ENCODE peak calls at places on chromosome 17, in seven cellular contexts. B, N, T, Q, O, S and Z are unnamed samples. For H3K4me1, the result is how much of the 10 kb centered on the place peaks cover.

GRCh38 chr17:39098474-39099090 is 52.9 kb downstream of the PLXDC1 start:
- DNase-seq in T (no peak), N (no peak), S (no peak), O (no peak), Q (no peak), B (no peak), Z (peak)

GRCh38 chr17:80071116-80071980 is 30.0 kb upstream of the GAA start:
- DNase-seq in Q (no peak), B (no peak), O (peak), T (no peak), S (no peak), N (no peak), Z (no peak)

GRCh38 chr17:7955414-7956042 is 23.5 kb downstream of the CNTROB start:
- DNase-seq in B (no peak), S (no peak), N (no peak), Q (no peak), O (no peak), T (no peak), Z (no peak)

GRCh38 chr17:11900103-11900502 is 97.2 kb downstream of the ZNF18 start:
- DNase-seq in Q (no peak), O (no peak), S (no peak), T (no peak), B (no peak), N (no peak), Z (peak)

GRCh38 chr17:71084219-71084618 is 914.9 kb downstream of the KCNJ2 start:
- DNase-seq in O (peak), N (peak), T (peak), S (peak), B (peak), Q (no peak), Z (peak)

GRCh38 chr17:45584092-45585036 is 93.8 kb upstream of the PLEKHM1 start:
- DNase-seq in T (peak), O (peak), N (peak), B (peak), S (peak), Q (no peak), Z (peak)

GRCh38 chr17:75515523-75516254 is at the start of gene CASKIN2:
- DNase-seq in O (peak), T (peak), Q (peak), S (peak), B (peak), N (peak), Z (peak)

GRCh38 chr17:19614900-19615299 is 33.7 kb upstream of the ALDH3A2 start:
- DNase-seq in Q (no peak), S (no peak), B (no peak), O (no peak), T (no peak), N (no peak), Z (no peak)

GRCh38 chr17:2694381-2695242 is 17.0 kb downstream of the CLUH start:
- DNase-seq in N (no peak), B (no peak), Q (no peak), T (no peak), O (no peak), S (no peak), Z (no peak)

GRCh38 chr17:64706224-64707076 is 44.3 kb upstream of the SMURF2 start:
- DNase-seq in T (no peak), O (no peak), S (peak), Q (no peak), B (peak), N (no peak), Z (peak)

DNA sequence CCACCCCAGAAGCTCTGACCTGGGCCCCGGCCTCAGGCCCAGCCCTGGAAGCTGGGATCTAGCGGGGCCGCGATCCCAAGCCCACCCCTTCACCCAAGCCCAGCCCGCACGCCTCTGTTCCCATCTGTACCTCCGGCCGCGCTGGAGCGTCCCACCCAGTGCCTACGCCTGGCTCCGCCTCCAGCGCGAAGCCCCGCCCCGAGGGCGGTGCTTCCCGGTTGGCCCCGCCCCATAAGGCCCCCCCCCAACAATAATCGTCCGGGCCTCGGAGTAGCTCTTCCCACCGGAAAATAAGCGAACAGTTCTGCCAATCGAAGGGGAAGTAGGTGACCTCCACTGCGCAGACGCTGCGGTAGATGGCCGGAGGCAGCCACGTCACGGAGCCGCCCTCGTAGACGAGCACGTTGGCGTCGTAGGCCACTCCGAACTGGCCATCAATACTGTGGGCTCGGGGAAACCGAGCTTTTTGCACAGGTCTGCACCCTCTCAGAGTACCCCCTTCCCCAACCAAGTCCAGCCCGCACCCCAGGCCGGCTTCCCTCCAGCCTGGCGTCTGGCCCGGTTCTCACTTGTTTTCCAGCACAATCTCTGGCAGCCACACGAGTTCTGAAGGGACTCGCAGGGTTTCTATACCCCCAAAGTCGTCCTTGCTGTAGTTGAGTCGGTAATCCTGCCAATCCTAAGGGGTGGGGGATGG is 1.1 kb downstream of the CHRNE start:
- DNase-seq in S (peak), O (no peak), T (peak), B (no peak), N (no peak), Q (no peak), Z (no peak)
- H3K18ac ChIP-seq in S (no peak), O (no peak), T (no peak), B (no peak), N (no peak), Q (no peak), Z (no peak)

GRCh38 chr17:14427914-14428639 is 127.2 kb downstream of the HS3ST3B1 start:
- DNase-seq in B (no peak), S (no peak), N (no peak), O (no peak), Q (no peak), T (no peak), Z (no peak)
- H3K4me1 ChIP-seq in B (under half), S (under half), N (under half), O (under half), Q (under half), T (under half), Z (under half)

DNA sequence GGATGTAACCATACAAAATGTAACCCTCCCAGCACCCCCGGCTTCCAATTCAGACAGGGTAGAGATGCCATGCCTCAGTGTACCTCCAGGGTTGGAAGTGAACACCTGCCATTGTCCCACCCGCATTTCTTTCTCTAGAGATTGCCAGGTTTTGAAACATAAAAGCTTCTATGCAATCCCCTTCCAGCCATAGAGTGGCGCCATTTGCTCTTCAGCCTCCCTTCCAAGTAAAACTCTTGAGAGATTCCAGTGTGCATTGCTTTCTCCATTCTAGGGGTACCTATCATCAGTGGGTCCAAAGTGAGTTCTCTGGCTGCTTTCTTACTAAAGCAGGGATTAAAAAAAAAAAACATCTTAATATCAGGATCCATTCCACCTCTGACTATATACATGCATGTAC is 133.1 kb upstream of the RPL38 start:
- DNase-seq in N (no peak), B (no peak), O (no peak), S (no peak), Q (no peak), T (no peak), Z (no peak)
- H3K18ac ChIP-seq in N (no peak), B (no peak), O (no peak), S (no peak), Q (no peak), T (no peak), Z (no peak)

GRCh38 chr17:17947966-17948365 is 24.2 kb downstream of the TOM1L2 start:
- DNase-seq in B (no peak), O (peak), S (no peak), Q (no peak), T (no peak), N (no peak), Z (no peak)

GRCh38 chr17:17950347-17950746 is 21.9 kb downstream of the TOM1L2 start:
- DNase-seq in Q (no peak), S (peak), B (no peak), N (no peak), O (no peak), T (no peak), Z (no peak)

GRCh38 chr17:17951524-17951923 is 20.7 kb downstream of the TOM1L2 start:
- DNase-seq in T (no peak), B (no peak), N (no peak), O (no peak), S (peak), Q (no peak), Z (no peak)

GRCh38 chr17:17952691-17953090 is 19.5 kb downstream of the TOM1L2 start:
- DNase-seq in N (no peak), Q (no peak), B (no peak), O (no peak), T (peak), S (no peak), Z (peak)

GRCh38 chr17:17950806-17951205 is 21.4 kb downstream of the TOM1L2 start:
- DNase-seq in B (no peak), N (no peak), S (no peak), Q (no peak), O (no peak), T (peak), Z (peak)
- H3K4me1 ChIP-seq in B (under half), N (under half), S (under half), Q (under half), O (under half), T (under half), Z (under half)

GRCh38 chr17:6095501-6095900 is 25.3 kb downstream of the WSCD1 start:
- DNase-seq in O (no peak), S (no peak), N (no peak), Q (no peak), T (no peak), B (no peak), Z (no peak)

GRCh38 chr17:6097005-6097279 is 26.8 kb downstream of the WSCD1 start:
- DNase-seq in S (no peak), N (no peak), B (no peak), T (no peak), Q (no peak), O (no peak), Z (no peak)

GRCh38 chr17:6098050-6098449 is 27.9 kb downstream of the WSCD1 start:
- DNase-seq in Q (no peak), N (no peak), B (no peak), O (no peak), T (no peak), S (no peak), Z (no peak)

GRCh38 chr17:6094926-6095325 is 24.7 kb downstream of the WSCD1 start:
- DNase-seq in Q (no peak), B (no peak), S (no peak), N (no peak), T (no peak), O (no peak), Z (no peak)

DNA sequence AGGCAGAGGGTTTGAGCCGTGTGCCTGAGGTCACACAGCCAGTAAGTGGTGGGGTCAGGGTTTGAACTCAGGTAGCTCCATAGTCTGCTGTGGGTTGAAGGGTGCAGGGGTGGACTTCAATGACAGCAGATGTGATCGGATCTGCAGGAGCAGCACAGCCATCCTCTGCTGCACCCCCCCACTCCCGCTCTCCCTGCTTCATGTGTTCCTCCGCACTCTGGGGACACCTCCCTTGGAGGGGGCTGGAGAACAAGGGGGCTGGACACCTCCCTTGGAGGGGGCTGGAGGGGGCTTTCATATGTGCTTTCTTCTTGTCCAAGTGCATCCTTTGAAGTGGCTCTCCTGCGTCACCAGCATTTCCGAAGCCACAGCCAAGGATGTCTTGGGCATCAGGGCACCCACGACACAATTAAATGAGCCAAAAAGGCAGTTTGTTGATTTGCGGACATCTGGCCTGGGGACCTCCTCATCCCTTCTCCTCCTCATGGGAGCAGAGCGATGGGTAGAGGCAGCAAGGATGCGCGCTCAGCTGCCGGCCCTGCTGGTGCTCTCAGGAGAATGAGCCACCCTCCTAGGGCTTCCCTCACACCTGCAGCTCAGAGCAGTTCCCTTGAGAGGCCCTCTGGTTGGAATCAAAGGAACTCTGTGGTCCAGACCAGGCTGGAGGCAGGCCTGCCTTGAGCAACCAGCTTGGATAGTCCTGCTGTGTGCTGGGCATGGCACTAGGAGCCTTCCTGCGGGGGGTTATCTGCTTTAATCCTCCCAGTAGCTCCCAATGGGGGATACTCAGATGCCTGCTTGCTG is 26.2 kb downstream of the WSCD1 start:
- DNase-seq in B (no peak), N (no peak), T (no peak), Q (no peak), S (no peak), O (no peak), Z (no peak)
- H3K18ac ChIP-seq in B (no peak), N (no peak), T (no peak), Q (no peak), S (no peak), O (no peak), Z (no peak)

GRCh38 chr17:34163123-34163522 is 92.0 kb upstream of the CCL2 start:
- DNase-seq in S (no peak), Q (no peak), O (peak), B (no peak), N (no peak), T (no peak), Z (no peak)
- H3K4me1 ChIP-seq in S (under half), Q (under half), O (under half), B (under half), N (under half), T (under half), Z (under half)

DNA sequence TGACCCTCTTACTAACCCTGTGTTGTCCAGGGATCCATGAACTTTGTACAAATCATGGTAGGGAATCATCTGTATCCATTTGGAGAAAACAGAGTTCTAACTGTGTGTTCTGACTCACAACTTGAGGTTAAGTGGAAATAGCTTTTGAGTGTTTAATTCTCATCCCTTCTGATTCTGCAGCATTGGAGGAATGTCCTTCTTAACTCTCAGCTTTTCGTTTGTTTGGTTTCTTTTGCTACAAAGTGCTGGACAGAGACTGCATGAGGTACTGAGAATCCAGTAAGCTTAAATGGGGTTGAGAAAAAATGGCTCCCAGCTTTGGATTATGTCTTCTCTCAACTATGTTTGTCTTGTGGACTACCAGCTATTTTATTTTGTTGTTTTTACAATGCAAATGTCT is 352.1 kb upstream of the KIF2B start:
- DNase-seq in S (no peak), O (no peak), B (peak), Q (no peak), T (no peak), N (no peak), Z (no peak)
- H3K18ac ChIP-seq in S (no peak), O (no peak), B (no peak), Q (no peak), T (no peak), N (no peak), Z (no peak)

DNA sequence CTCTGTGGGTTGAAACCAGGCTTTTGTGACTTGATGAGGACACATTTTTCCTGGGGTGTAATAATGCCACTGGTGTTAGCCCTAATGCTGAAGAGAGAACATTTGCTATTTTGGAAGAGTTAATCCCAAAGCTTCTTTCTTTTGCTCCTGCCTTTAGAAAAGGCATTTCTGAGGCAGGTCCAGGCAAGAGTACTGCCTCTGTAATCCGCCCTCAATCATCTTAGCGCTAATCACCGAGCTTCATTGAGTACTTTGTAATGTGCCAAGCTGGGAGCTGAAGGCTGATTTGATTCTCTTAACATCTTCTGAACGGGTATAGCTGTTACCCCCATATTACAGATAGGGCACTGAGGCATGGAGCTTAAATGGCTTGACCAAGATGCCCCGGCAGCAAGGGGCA is 60.3 kb downstream of the AKAP1 start:
- DNase-seq in B (no peak), O (no peak), S (no peak), Q (no peak), N (peak), T (no peak), Z (no peak)
- H3K4me1 ChIP-seq in B (under half), O (under half), S (under half), Q (under half), N (under half), T (under half), Z (under half)

GRCh38 chr17:56674401-56674925 is 81.0 kb downstream of the NOG start:
- DNase-seq in S (no peak), O (no peak), B (no peak), T (no peak), Q (no peak), N (no peak), Z (no peak)
- H3K18ac ChIP-seq in S (no peak), O (no peak), B (no peak), T (no peak), Q (no peak), N (no peak), Z (no peak)

DNA sequence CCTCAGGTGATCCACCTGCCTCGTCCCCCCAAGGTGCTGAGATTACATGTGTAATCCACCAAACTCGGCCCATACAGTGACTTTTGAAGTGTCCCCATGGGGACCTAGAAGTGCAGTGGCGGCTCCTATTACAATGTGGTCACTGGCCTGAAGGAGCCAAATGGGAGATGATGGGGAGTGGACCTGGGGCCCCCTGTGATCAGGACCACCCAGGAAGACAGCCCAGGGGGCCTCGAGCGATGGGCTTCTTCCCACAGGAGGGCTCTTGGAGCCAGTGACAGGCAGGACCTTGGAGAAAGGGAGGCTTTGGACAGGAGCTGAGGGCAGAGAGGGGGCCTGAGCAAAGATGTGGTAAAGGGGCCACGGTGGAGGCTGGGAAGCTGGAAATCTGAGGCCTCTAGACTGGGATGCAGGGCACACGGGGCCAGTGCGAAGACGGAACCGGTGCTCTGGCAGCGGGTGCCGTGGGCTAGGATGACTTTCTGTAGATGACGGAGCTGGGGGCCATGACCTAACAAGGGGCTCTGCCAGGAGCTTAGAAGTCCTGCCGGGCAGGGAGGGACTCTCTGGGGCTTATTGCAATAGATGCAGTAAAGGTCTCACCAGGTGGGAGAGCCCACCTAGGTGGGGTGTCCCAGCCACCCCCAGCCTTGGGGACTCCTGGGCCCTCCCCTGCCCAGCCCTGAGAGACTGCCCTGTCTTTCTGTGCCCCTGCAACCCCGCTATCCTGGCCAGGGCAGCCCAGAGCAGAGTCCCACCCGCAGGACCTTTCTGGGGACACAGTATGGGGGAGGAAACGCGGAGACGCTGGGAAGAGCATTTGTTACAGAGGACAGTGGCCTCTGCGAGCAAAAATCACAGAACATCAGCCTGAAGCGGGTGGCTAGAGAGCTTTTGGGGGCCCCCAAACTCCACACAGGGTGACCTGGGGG is 2.7 kb upstream of the C17orf99 start:
- DNase-seq in N (no peak), S (no peak), O (no peak), Q (no peak), T (no peak), B (no peak), Z (no peak)
- H3K4me1 ChIP-seq in N (under half), S (under half), O (under half), Q (under half), T (under half), B (under half), Z (under half)